ENCODE peak calls at places on chromosomes 1 and 21, in nine cellular contexts. One of them, this sample, is unnamed.

GRCh38 chr1:203380395-203381150 is 29.7 kb upstream of the FMOD start:
- DNase-seq in ovary: peak
- DNase-seq in BE2C: no peak
- DNase-seq in activated T-cell treated with anti-CD3 and anti-CD28 coated beads, Interleukin-2, amount 50 U/mL, for 72 hours: no peak
- DNase-seq in effector memory CD4-positive, alpha-beta T cell: no peak
- DNase-seq in nucleus accumbens: no peak
- DNase-seq in left colon: no peak
- DNase-seq in stimulated activated CD8-positive, alpha-beta memory T cell treated with anti-CD3 and anti-CD28 coated beads, Interleukin-4, amount 100 ng/mL, for 1 hour: no peak
- DNase-seq in psoas muscle: no peak
- DNase-seq in this sample: peak

GRCh38 chr1:12594966-12595838 is 22.8 kb downstream of the DHRS3 start:
- DNase-seq in ovary: peak
- DNase-seq in BE2C: peak
- DNase-seq in activated T-cell treated with anti-CD3 and anti-CD28 coated beads, Interleukin-2, amount 50 U/mL, for 72 hours: peak
- DNase-seq in effector memory CD4-positive, alpha-beta T cell: no peak
- DNase-seq in nucleus accumbens: peak
- DNase-seq in left colon: peak
- DNase-seq in stimulated activated CD8-positive, alpha-beta memory T cell treated with anti-CD3 and anti-CD28 coated beads, Interleukin-4, amount 100 ng/mL, for 1 hour: no peak
- DNase-seq in psoas muscle: peak
- DNase-seq in this sample: no peak

GRCh38 chr1:78005755-78006154 is 1.0 kb downstream of the DNAJB4 start:
- DNase-seq in ovary: peak
- DNase-seq in BE2C: no peak
- DNase-seq in activated T-cell treated with anti-CD3 and anti-CD28 coated beads, Interleukin-2, amount 50 U/mL, for 72 hours: no peak
- DNase-seq in effector memory CD4-positive, alpha-beta T cell: no peak
- DNase-seq in nucleus accumbens: no peak
- DNase-seq in left colon: no peak
- DNase-seq in stimulated activated CD8-positive, alpha-beta memory T cell treated with anti-CD3 and anti-CD28 coated beads, Interleukin-4, amount 100 ng/mL, for 1 hour: no peak
- DNase-seq in psoas muscle: no peak
- DNase-seq in this sample: no peak

GRCh38 chr1:160520582-160520981 is 2.5 kb downstream of the SLAMF6 start:
- DNase-seq in ovary: no peak
- DNase-seq in BE2C: no peak
- DNase-seq in activated T-cell treated with anti-CD3 and anti-CD28 coated beads, Interleukin-2, amount 50 U/mL, for 72 hours: no peak
- DNase-seq in effector memory CD4-positive, alpha-beta T cell: no peak
- DNase-seq in nucleus accumbens: no peak
- DNase-seq in left colon: no peak
- DNase-seq in stimulated activated CD8-positive, alpha-beta memory T cell treated with anti-CD3 and anti-CD28 coated beads, Interleukin-4, amount 100 ng/mL, for 1 hour: no peak
- DNase-seq in psoas muscle: no peak
- DNase-seq in this sample: no peak

GRCh38 chr1:40748841-40749718 is 34.5 kb upstream of the KCNQ4 start:
- DNase-seq in ovary: no peak
- DNase-seq in BE2C: no peak
- DNase-seq in activated T-cell treated with anti-CD3 and anti-CD28 coated beads, Interleukin-2, amount 50 U/mL, for 72 hours: no peak
- DNase-seq in effector memory CD4-positive, alpha-beta T cell: no peak
- DNase-seq in nucleus accumbens: no peak
- DNase-seq in left colon: no peak
- DNase-seq in stimulated activated CD8-positive, alpha-beta memory T cell treated with anti-CD3 and anti-CD28 coated beads, Interleukin-4, amount 100 ng/mL, for 1 hour: no peak
- DNase-seq in psoas muscle: no peak
- DNase-seq in this sample: no peak

GRCh38 chr21:34078915-34079314 is 5.5 kb downstream of the MRPS6 start:
- DNase-seq in ovary: no peak
- DNase-seq in BE2C: no peak
- DNase-seq in activated T-cell treated with anti-CD3 and anti-CD28 coated beads, Interleukin-2, amount 50 U/mL, for 72 hours: no peak
- DNase-seq in effector memory CD4-positive, alpha-beta T cell: no peak
- DNase-seq in nucleus accumbens: no peak
- DNase-seq in left colon: peak
- DNase-seq in stimulated activated CD8-positive, alpha-beta memory T cell treated with anti-CD3 and anti-CD28 coated beads, Interleukin-4, amount 100 ng/mL, for 1 hour: no peak
- DNase-seq in psoas muscle: no peak
- DNase-seq in this sample: no peak

GRCh38 chr1:234324668-234325225 is 48.5 kb upstream of the COA6 start:
- DNase-seq in ovary: no peak
- DNase-seq in BE2C: peak
- DNase-seq in activated T-cell treated with anti-CD3 and anti-CD28 coated beads, Interleukin-2, amount 50 U/mL, for 72 hours: no peak
- DNase-seq in effector memory CD4-positive, alpha-beta T cell: no peak
- DNase-seq in nucleus accumbens: no peak
- DNase-seq in left colon: no peak
- DNase-seq in stimulated activated CD8-positive, alpha-beta memory T cell treated with anti-CD3 and anti-CD28 coated beads, Interleukin-4, amount 100 ng/mL, for 1 hour: no peak
- DNase-seq in psoas muscle: no peak
- DNase-seq in this sample: no peak

GRCh38 chr21:25370311-25370744 is 237.0 kb downstream of the MRPL39 start:
- DNase-seq in ovary: no peak
- DNase-seq in BE2C: peak
- DNase-seq in activated T-cell treated with anti-CD3 and anti-CD28 coated beads, Interleukin-2, amount 50 U/mL, for 72 hours: peak
- DNase-seq in effector memory CD4-positive, alpha-beta T cell: no peak
- DNase-seq in nucleus accumbens: no peak
- DNase-seq in left colon: no peak
- DNase-seq in stimulated activated CD8-positive, alpha-beta memory T cell treated with anti-CD3 and anti-CD28 coated beads, Interleukin-4, amount 100 ng/mL, for 1 hour: no peak
- DNase-seq in psoas muscle: no peak
- DNase-seq in this sample: no peak

GRCh38 chr1:20123696-20124450 is 4.5 kb upstream of the PLA2G2D start:
- DNase-seq in ovary: no peak
- DNase-seq in BE2C: no peak
- DNase-seq in activated T-cell treated with anti-CD3 and anti-CD28 coated beads, Interleukin-2, amount 50 U/mL, for 72 hours: no peak
- DNase-seq in effector memory CD4-positive, alpha-beta T cell: no peak
- DNase-seq in nucleus accumbens: no peak
- DNase-seq in left colon: no peak
- DNase-seq in stimulated activated CD8-positive, alpha-beta memory T cell treated with anti-CD3 and anti-CD28 coated beads, Interleukin-4, amount 100 ng/mL, for 1 hour: no peak
- DNase-seq in psoas muscle: no peak
- DNase-seq in this sample: no peak

GRCh38 chr1:235935506-235936224 is 69.0 kb upstream of the LYST start:
- DNase-seq in ovary: peak
- DNase-seq in BE2C: no peak
- DNase-seq in activated T-cell treated with anti-CD3 and anti-CD28 coated beads, Interleukin-2, amount 50 U/mL, for 72 hours: no peak
- DNase-seq in effector memory CD4-positive, alpha-beta T cell: no peak
- DNase-seq in nucleus accumbens: no peak
- DNase-seq in left colon: no peak
- DNase-seq in stimulated activated CD8-positive, alpha-beta memory T cell treated with anti-CD3 and anti-CD28 coated beads, Interleukin-4, amount 100 ng/mL, for 1 hour: no peak
- DNase-seq in psoas muscle: no peak
- DNase-seq in this sample: no peak

This sample was measured in WERI-Rb-1.